ENCODE peak calls at places on chromosomes 5 and 9, in seven cellular contexts. T is MM.1S, P is hepatocyte, K is GM23338, R is HCT116, Y is PC-9, H is OCI-LY7. W is an unnamed sample. For H3K9me2, the result is how much of the 10 kb centered on the place peaks cover.

GRCh38 chr5:127400946-127401670 is 110.5 kb downstream of the MEGF10 start:
- DNase-seq in T (no peak), P (no peak), K (no peak), R (no peak), Y (no peak), H (no peak), W (no peak)

GRCh38 chr5:42767491-42768105 is 11.0 kb downstream of the CCDC152 start:
- DNase-seq in T (peak), P (peak), K (peak), R (no peak), Y (no peak), H (peak), W (peak)

GRCh38 chr9:123174887-123175518 is 93.4 kb downstream of the STRBP start:
- DNase-seq in T (peak), P (no peak), K (peak), R (no peak), Y (no peak), H (peak), W (no peak)

GRCh38 chr5:5795074-5795779 is 372.8 kb downstream of the ICE1 start:
- DNase-seq in T (no peak), P (no peak), K (no peak), R (no peak), Y (no peak), H (no peak), W (no peak)

GRCh38 chr9:137123459-137123819 is 8.9 kb upstream of the DPP7 start:
- DNase-seq in T (peak), P (no peak), K (no peak), R (no peak), Y (no peak), H (peak), W (no peak)

GRCh38 chr9:33202552-33203300 is 35.6 kb upstream of the B4GALT1 start:
- DNase-seq in T (peak), P (no peak), K (peak), R (no peak), Y (no peak), H (peak), W (peak)

GRCh38 chr5:93621340-93621872 is 38.4 kb downstream of the NR2F1 start:
- DNase-seq in T (no peak), P (peak), K (peak), R (no peak), Y (peak), H (no peak), W (no peak)

GRCh38 chr5:125584119-125584518 is 837.7 kb upstream of the ZNF608 start:
- DNase-seq in T (no peak), P (no peak), K (no peak), R (no peak), Y (no peak), H (no peak), W (no peak)

GRCh38 chr5:6736106-6736505 is 22.9 kb downstream of the TENT4A start:
- DNase-seq in T (no peak), P (no peak), K (no peak), R (no peak), Y (no peak), H (no peak), W (no peak)

GRCh38 chr5:27038476-27038875 is at the start of gene CDH9:
- DNase-seq in T (no peak), P (no peak), K (peak), R (no peak), Y (peak), H (no peak), W (no peak)

DNA sequence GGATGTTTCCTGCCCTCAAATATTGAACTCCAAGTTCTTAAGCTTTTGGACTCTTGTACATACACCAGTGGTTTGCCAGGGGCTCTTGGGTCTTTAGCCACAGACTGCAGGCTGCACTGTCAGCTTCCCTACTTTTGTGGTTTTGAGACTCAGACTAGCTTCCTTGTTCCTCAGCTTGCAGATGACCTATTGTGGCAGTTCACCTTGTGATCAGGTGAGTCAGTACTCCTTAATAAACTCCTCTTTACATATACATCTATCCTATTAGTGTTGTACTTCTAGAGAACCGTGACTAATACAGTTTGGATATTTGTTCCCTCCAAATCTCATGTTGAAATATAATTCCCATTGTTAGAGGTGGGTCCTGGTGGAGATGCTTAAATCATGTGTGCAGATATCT is 681.9 kb upstream of the ARRDC3 start:
- DNase-seq in T (no peak), P (no peak), K (no peak), R (no peak), Y (no peak), H (no peak), W (no peak)
- H3K4me2 ChIP-seq in T (no peak), P (no peak), K (no peak), R (no peak), Y (no peak), H (no peak), W (no peak)

GRCh38 chr5:116813906-116814305 is 239.3 kb upstream of the SEMA6A start:
- DNase-seq in T (no peak), P (no peak), K (no peak), R (no peak), Y (no peak), H (no peak), W (no peak)

GRCh38 chr5:116810937-116811336 is 236.3 kb upstream of the SEMA6A start:
- DNase-seq in T (no peak), P (no peak), K (no peak), R (no peak), Y (no peak), H (no peak), W (no peak)

GRCh38 chr5:116814656-116815055 is 240.0 kb upstream of the SEMA6A start:
- DNase-seq in T (no peak), P (no peak), K (peak), R (no peak), Y (no peak), H (no peak), W (no peak)

DNA sequence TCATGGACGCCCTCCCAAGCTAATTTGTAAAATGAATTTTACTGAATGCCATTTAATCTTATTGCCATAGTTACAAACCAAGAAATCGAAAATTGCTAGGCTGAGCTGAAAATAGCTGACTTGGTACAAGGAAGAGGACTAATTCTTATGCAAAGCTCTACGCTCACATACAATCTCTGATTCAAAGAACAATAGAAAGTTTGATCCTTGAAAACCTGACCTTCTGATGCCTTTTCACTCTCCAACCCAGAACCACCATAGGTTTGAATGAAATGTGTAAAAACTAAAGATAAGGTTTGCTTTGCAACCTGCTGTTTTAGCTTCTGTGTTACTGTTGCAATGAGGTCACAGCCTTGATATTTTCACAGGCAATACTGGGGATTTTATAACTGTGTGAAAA is 240.5 kb upstream of the SEMA6A start:
- DNase-seq in T (no peak), P (no peak), K (peak), R (no peak), Y (no peak), H (no peak), W (no peak)
- H3K9me2 ChIP-seq in T (under half), P (under half), K (under half), R (under half), Y (under half), H (under half), W (under half)

GRCh38 chr5:145856285-145856818 is 16.5 kb downstream of the GRXCR2 start:
- DNase-seq in T (no peak), P (peak), K (peak), R (no peak), Y (no peak), H (no peak), W (peak)
- H3K4me2 ChIP-seq in T (no peak), P (peak), K (peak), R (no peak), Y (no peak), H (no peak), W (peak)

DNA sequence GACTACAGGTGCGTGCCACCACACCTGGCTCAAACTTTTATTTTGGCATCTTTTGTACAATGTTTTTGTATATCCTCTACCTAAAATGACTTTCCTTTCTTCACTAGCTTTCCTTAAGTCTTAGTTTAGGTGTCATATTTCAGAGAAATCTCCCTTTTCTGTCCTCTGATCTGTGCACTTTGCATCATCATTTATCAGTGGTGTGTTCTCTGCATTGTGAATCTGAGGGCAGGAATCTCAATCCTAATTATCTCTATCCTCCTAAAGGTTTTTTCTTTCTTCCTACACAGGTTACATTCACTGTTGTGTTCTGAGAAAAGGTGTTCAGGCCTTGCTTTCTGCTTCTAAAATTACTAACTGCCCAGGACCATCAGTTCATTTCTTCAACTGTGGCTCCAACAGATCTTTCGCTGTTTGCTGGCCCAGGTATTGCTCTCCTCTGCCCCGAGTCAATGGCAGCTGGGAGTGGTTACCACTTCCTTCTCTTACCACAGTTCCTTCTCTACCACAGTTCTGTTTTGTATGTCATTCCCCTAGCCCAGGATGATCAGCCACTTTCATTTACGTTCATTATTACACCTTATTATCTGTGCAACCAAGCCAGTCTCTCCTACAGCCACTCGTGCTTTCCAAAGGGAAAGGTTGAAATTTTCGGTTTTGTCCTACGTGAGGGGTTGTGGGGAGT is 14.0 kb downstream of the TGFBR1 start:
- DNase-seq in T (peak), P (no peak), K (no peak), R (no peak), Y (no peak), H (peak), W (no peak)
- H3K9me2 ChIP-seq in T (under half), P (under half), K (under half), R (under half), Y (under half), H (under half), W (under half)

GRCh38 chr5:53041740-53042139 is 52.6 kb downstream of the ITGA2 start:
- DNase-seq in T (no peak), P (no peak), K (no peak), R (no peak), Y (no peak), H (no peak), W (no peak)
- H3K4me2 ChIP-seq in T (peak), P (peak), K (no peak), R (no peak), Y (no peak), H (no peak), W (peak)

GRCh38 chr5:115241881-115242642 is 20.6 kb downstream of the PGGT1B start:
- DNase-seq in T (no peak), P (no peak), K (no peak), R (no peak), Y (no peak), H (no peak), W (no peak)

GRCh38 chr5:115237066-115237465 is 25.6 kb downstream of the PGGT1B start:
- DNase-seq in T (no peak), P (no peak), K (no peak), R (no peak), Y (no peak), H (no peak), W (no peak)

DNA sequence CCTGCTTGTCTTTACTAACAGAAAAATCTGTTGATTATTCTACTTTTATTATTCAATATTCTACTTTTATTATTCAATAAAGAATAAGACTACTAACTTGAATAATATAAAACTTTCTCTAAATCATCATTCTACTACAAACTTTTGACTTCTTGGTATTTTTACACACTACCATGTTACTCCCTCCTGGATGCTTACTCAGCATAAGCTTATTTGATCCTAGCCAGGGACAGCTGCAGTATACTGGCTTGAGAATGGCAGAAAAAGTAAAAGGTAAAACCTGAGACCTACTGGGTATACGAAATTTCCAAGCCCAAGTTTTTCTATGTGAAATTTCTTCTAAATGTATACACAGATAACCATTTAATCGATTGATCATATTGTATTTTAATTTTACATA is 26.1 kb downstream of the PGGT1B start:
- DNase-seq in T (no peak), P (no peak), K (no peak), R (no peak), Y (no peak), H (no peak), W (no peak)
- H3K9me2 ChIP-seq in T (under half), P (under half), K (under half), R (under half), Y (under half), H (under half), W (under half)

GRCh38 chr5:154271466-154271865 is 80.9 kb downstream of the GALNT10 start:
- DNase-seq in T (no peak), P (no peak), K (no peak), R (no peak), Y (no peak), H (no peak), W (no peak)
- H3K4me2 ChIP-seq in T (no peak), P (no peak), K (no peak), R (no peak), Y (no peak), H (no peak), W (no peak)

GRCh38 chr9:129150122-129150521 is 27.9 kb downstream of the IER5L start:
- DNase-seq in T (no peak), P (no peak), K (no peak), R (no peak), Y (no peak), H (no peak), W (no peak)
- H3K9me2 ChIP-seq in T (under half), P (under half), K (under half), R (under half), Y (under half), H (under half), W (under half)

GRCh38 chr9:36999728-37000333 is 34.2 kb downstream of the PAX5 start:
- DNase-seq in T (no peak), P (no peak), K (peak), R (no peak), Y (no peak), H (peak), W (no peak)

GRCh38 chr9:37002413-37003217 is 31.5 kb downstream of the PAX5 start:
- DNase-seq in T (no peak), P (no peak), K (peak), R (no peak), Y (no peak), H (peak), W (no peak)

GRCh38 chr9:37004424-37004935 is 29.6 kb downstream of the PAX5 start:
- DNase-seq in T (no peak), P (no peak), K (no peak), R (no peak), Y (no peak), H (peak), W (no peak)

GRCh38 chr9:37002036-37002412 is 32.0 kb downstream of the PAX5 start:
- DNase-seq in T (no peak), P (no peak), K (no peak), R (no peak), Y (no peak), H (no peak), W (no peak)

GRCh38 chr9:37001461-37001860 is 32.6 kb downstream of the PAX5 start:
- DNase-seq in T (no peak), P (no peak), K (no peak), R (no peak), Y (no peak), H (no peak), W (no peak)
- H3K4me2 ChIP-seq in T (no peak), P (no peak), K (no peak), R (no peak), Y (no peak), H (peak), W (no peak)